ENCODE peak calls at places on chromosomes 6 and 20, in four cellular contexts. K, F, L and H are unnamed samples.

GRCh38 chr6:142680308-142680707 is 264.7 kb downstream of the HIVEP2 start:
- DNase-seq in L (no peak), F (no peak), K (no peak), H (no peak)

GRCh38 chr6:98657764-98658163 is 176.6 kb upstream of the POU3F2 start:
- DNase-seq in F (no peak), L (no peak), K (peak; percentile 18), H (peak; percentile 14)

GRCh38 chr6:167163476-167164011 is 5.8 kb upstream of the GPR31 start:
- DNase-seq in F (no peak), L (no peak), K (no peak), H (no peak)

GRCh38 chr20:53606364-53606985 is 12.8 kb upstream of the ZNF217 start:
- DNase-seq in L (no peak), K (peak; percentile 50), F (no peak), H (no peak)

GRCh38 chr20:46348972-46349741 is 40.9 kb upstream of the CDH22 start:
- DNase-seq in L (no peak), K (peak; percentile 46), F (peak; percentile 81), H (peak; percentile 67)

GRCh38 chr6:168181776-168182765 is 103.1 kb upstream of the FRMD1 start:
- DNase-seq in K (no peak), F (no peak), L (no peak), H (no peak)

GRCh38 chr6:11815231-11815630 is 36.6 kb upstream of the ADTRP start:
- DNase-seq in K (no peak), F (no peak), L (no peak), H (peak; percentile 65)

GRCh38 chr6:36997811-36998722 is 7.4 kb upstream of the FGD2 start:
- DNase-seq in L (no peak), F (no peak), K (no peak), H (no peak)

GRCh38 chr6:87308970-87309369 is 13.4 kb upstream of the SMIM8 start:
- DNase-seq in K (no peak), F (no peak), L (no peak), H (no peak)

GRCh38 chr20:60857708-60858107 is 394.4 kb upstream of the CDH4 start:
- DNase-seq in K (no peak), L (no peak), F (no peak), H (no peak)

GRCh38 chr6:18464176-18464575 is 77.0 kb downstream of the RNF144B start:
- DNase-seq in F (no peak), K (no peak), L (no peak), H (no peak)

GRCh38 chr6:151161363-151161762 is 78.4 kb upstream of the AKAP12 start:
- DNase-seq in L (no peak), K (no peak), F (no peak), H (no peak)

GRCh38 chr6:151155095-151155494 is 84.7 kb upstream of the AKAP12 start:
- DNase-seq in L (no peak), F (no peak), K (no peak), H (no peak)

GRCh38 chr6:151164383-151164782 is 75.4 kb upstream of the AKAP12 start:
- DNase-seq in F (no peak), L (no peak), K (no peak), H (no peak)

DNA sequence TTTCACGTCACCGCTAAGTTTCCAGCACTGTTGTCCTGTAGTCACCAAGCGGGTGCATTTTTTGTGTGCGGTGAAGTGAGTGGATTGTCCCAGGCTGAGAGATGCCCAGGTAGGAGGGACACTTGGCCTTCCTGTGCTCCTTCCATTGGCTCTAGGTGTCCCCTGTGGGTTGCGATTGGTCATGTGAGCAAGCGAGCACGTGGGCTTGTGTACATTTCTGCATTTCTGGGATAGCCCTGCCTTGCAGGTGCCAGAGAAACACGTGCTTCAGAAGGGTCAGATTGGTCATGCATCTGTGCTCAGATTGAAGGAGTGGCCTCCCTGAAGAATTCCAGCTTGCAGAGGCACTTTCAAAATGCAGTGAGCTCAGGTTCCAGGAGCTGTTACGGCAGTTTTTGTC is 78.9 kb upstream of the AKAP12 start:
- DNase-seq in K (peak; percentile 57), F (no peak), L (no peak), H (peak; percentile 17)
- TF ChIP-seq KDM1A in K (no peak), F (no peak), L (no peak), H (no peak)

GRCh38 chr20:13995841-13996240 is 525 bp downstream of the MACROD2 start:
- DNase-seq in K (no peak), F (no peak), L (no peak), H (peak; percentile 51)
- TF ChIP-seq BHLHE40 in K (peak; percentile 39), F (no peak), L (no peak), H (no peak)

GRCh38 chr6:165019681-165020080 is 289.7 kb downstream of the C6orf118 start:
- DNase-seq in F (no peak), K (no peak), L (no peak), H (no peak)

GRCh38 chr6:165010556-165011535 is 298.6 kb downstream of the C6orf118 start:
- DNase-seq in F (no peak), L (no peak), K (no peak), H (no peak)

GRCh38 chr6:165008971-165009370 is 300.4 kb downstream of the C6orf118 start:
- DNase-seq in F (no peak), K (no peak), L (no peak), H (no peak)

DNA sequence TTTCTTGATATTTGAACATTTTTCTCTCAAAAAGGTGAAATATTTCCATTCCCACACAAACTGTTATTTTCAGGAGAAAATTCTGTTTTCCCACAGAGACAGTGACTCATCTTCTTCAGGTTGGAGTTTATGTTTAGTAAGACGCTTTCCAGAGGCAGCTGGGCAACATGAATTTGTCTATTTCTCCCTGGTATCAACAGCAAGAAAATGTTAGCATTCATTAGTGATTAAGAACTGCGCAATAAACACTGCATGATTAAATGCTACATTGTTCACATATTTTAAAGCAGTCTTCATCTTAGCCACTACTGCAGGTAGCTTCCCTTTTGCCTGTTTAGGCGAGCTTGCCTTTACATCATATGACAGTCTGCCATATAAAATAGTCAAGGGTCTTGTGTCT is 295.7 kb downstream of the C6orf118 start:
- DNase-seq in F (no peak), L (no peak), K (no peak), H (no peak)
- TF ChIP-seq HDAC2 in F (no peak), L (no peak), K (no peak), H (no peak)

DNA sequence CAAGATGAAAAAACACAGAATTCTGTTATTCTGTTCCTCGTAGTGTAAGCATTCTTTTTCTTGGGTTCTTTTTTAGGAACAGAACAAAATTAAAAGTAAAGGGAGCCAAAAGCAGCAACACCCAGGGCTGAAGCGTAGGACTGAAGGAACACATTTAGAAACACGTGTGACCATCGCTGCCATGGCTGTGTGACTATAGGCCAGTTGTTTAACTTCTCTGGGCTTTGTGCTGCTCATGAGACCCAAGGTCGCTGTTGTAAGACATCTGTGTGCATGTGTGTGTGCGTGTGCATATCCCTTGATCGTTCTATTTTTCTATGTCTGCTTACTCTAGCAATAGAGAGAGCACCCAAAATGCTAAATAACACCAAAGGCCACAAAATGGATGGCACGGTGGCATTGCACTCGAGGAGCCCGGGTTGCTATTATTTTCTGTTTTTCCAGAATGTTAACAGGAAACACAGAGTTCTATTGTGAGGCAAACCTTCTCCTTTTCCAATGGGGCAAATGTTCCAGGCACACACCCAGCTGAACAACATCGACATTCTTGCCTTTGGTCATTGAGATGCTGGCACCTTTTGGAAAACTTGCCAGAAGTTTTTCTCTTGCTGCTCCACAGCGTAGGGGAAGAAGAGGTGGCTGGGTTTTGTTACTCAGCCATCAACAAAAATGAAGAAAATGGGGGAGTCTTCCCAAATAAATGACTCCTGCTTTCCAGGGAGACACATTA is 267.8 kb upstream of the ECI2 start:
- DNase-seq in F (no peak), K (no peak), L (no peak), H (no peak)
- TF ChIP-seq KDM1A in F (no peak), K (no peak), L (no peak), H (no peak)

GRCh38 chr6:53892707-53893106 is 97.9 kb downstream of the LRRC1 start:
- DNase-seq in K (no peak), F (no peak), L (no peak), H (no peak)

GRCh38 chr6:53894086-53894485 is 99.3 kb downstream of the LRRC1 start:
- DNase-seq in K (no peak), L (no peak), F (no peak), H (no peak)

GRCh38 chr6:53899512-53899911 is 104.7 kb downstream of the LRRC1 start:
- DNase-seq in F (no peak), K (no peak), L (no peak), H (no peak)

GRCh38 chr6:53898026-53898795 is 103.4 kb downstream of the LRRC1 start:
- DNase-seq in F (no peak), K (no peak), L (no peak), H (no peak)

GRCh38 chr6:53896237-53896636 is 101.4 kb downstream of the LRRC1 start:
- DNase-seq in F (no peak), K (peak; percentile 35), L (no peak), H (no peak)
- TF ChIP-seq BHLHE40 in F (no peak), K (no peak), L (no peak), H (no peak)